ENCODE peak calls at places on chromosomes 16 and 17, in nine cellular contexts. T is heart right ventricle, U is progenitor cell of endocrine pancreas, Q is HFF-Myc, E is HL-60, K is cardiac muscle cell, A is fibroblast of the aortic adventitia, D is stomach, C is neural progenitor cell. N is an unnamed sample.

GRCh38 chr16:69469807-69470561 is 45.6 kb downstream of the CYB5B start:
- DNase-seq in T (no peak), U (no peak), Q (no peak), E (peak; percentile 42), K (no peak), A (no peak), D (no peak), C (no peak), N (no peak)

GRCh38 chr17:4968166-4968915 is 724 bp upstream of the SPAG7 start:
- DNase-seq in T (no peak), U (peak; percentile 28), Q (no peak), E (no peak), K (peak; percentile 38), A (peak; percentile 40), D (no peak), C (peak; percentile 90), N (no peak)

GRCh38 chr16:9932919-9933653 is 249.1 kb downstream of the GRIN2A start:
- DNase-seq in T (no peak), U (no peak), Q (no peak), E (no peak), K (no peak), A (no peak), D (no peak), C (no peak), N (no peak)

GRCh38 chr16:16865374-16865773 is 486.4 kb downstream of the NPIPA7 start:
- DNase-seq in T (peak; percentile 5), U (no peak), Q (no peak), E (no peak), K (no peak), A (no peak), D (no peak), C (no peak), N (no peak)

GRCh38 chr17:7394452-7395191 is at the start of gene PLSCR3:
- DNase-seq in T (peak; percentile 89), U (peak; percentile 72), Q (peak; percentile 27), E (peak; percentile 58), K (peak; percentile 93), A (peak; percentile 81), D (peak; percentile 88), C (peak; percentile 94), N (peak; percentile 45)

GRCh38 chr16:70577256-70577698 is 53.7 kb downstream of the SF3B3 start:
- DNase-seq in T (no peak), U (no peak), Q (no peak), E (no peak), K (no peak), A (peak; percentile 43), D (no peak), C (no peak), N (no peak)

GRCh38 chr16:49181812-49182211 is 99.8 kb downstream of the CBLN1 start:
- DNase-seq in T (no peak), U (no peak), Q (no peak), E (no peak), K (no peak), A (no peak), D (no peak), C (peak; percentile 18), N (no peak)

GRCh38 chr16:56266981-56267607 is 75.8 kb downstream of the GNAO1 start:
- DNase-seq in T (no peak), U (no peak), Q (no peak), E (no peak), K (no peak), A (no peak), D (no peak), C (no peak), N (no peak)

GRCh38 chr16:66435896-66436295 is 8.8 kb downstream of the BEAN1 start:
- DNase-seq in T (no peak), U (no peak), Q (no peak), E (no peak), K (no peak), A (no peak), D (no peak), C (no peak), N (no peak)

GRCh38 chr16:66432429-66432828 is 5.3 kb downstream of the BEAN1 start:
- DNase-seq in T (no peak), U (no peak), Q (no peak), E (no peak), K (no peak), A (no peak), D (no peak), C (no peak), N (no peak)

GRCh38 chr16:66431760-66432159 is 4.7 kb downstream of the BEAN1 start:
- DNase-seq in T (no peak), U (no peak), Q (no peak), E (no peak), K (no peak), A (no peak), D (no peak), C (no peak), N (no peak)

GRCh38 chr16:66437391-66437945 is 10.4 kb downstream of the BEAN1 start:
- DNase-seq in T (no peak), U (no peak), Q (no peak), E (no peak), K (no peak), A (no peak), D (no peak), C (no peak), N (no peak)

DNA sequence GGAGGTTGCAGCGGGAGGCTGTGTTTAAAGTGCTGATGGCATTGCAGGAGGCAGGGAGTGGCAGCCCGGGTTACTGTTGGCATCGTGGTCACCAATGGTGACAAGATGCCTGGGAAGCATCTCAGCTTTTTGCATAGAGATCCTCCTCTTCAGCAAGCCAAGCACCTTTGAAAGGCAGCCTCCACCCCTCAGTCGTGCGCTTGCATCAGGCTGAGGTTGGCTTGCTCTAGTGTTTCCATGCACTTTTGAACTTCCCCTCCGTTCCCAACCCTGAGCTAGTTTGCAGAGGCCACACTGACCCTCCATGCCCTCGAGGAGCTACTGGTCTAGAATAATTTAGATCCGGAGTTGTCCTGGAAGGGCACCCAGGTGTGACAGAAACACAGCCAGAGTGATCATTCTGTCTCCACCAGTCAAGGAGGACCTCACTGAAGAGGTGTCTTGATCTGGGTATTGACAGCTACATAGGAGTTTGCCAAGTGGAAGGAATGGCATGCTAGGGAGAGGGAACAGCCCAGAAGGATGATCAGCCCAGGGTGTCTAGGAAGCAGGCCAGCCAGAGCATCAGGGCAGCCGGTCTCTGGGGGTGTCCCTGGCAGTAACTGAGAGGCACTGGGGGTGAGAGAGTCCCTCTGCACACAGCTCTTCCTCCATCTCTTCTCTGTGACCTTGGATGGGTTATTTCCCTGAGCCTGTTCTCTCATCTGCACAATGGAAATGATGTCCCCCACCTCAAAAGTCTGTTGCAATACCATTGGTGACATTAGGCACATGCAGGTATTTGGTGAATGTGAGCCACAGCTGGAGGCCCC is 7.7 kb downstream of the BEAN1 start:
- DNase-seq in T (no peak), U (no peak), Q (no peak), E (peak; percentile 56), K (no peak), A (no peak), D (no peak), C (no peak), N (no peak)
- TF ChIP-seq CTCF in T (no peak), U (no peak), Q (no peak), E (no peak), K (no peak), A (no peak), D (no peak), C (no peak), N (no peak)

DNA sequence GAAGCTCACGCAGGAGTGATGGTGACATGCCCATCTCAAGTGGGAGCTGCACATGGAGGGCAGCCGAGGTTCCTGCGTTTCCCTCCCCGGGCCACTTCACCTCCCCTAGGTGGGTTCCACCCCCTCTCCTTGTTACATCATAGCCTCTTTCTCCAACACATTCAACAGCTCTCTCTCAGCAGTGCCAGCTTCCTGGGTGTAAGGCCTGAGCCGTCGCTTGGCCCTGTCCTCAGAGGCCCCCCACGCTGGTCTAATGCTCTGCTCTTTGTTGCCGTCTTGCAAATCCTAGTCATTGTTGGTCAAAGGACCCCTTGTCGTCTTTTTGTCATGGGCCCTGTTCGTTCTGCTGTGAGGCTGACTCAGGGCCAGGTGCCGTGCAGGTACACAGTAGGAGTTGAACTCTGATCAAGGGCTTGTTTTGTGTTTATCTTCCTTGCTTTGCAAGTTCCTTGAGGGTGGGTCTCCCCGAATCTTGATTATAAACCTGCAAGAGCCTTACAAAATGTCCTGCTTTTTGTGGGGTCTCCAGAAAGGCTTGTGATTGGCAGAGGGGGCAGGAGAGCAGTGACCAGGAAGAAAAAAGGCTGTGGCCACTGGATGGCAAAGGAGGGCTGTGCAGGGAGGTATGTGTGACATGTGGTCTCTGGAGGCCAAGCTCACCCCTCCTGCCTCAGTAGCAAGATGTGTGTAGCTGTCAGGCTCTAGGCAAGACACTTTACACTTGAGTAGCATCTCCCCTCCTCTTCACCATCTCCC is 136.6 kb downstream of the CCDC182 start:
- DNase-seq in T (no peak), U (no peak), Q (no peak), E (no peak), K (no peak), A (no peak), D (no peak), C (peak; percentile 47), N (no peak)
- TF ChIP-seq CTCF in T (no peak), U (no peak), Q (no peak), E (no peak), K (no peak), A (no peak), D (no peak), C (no peak), N (no peak)

DNA sequence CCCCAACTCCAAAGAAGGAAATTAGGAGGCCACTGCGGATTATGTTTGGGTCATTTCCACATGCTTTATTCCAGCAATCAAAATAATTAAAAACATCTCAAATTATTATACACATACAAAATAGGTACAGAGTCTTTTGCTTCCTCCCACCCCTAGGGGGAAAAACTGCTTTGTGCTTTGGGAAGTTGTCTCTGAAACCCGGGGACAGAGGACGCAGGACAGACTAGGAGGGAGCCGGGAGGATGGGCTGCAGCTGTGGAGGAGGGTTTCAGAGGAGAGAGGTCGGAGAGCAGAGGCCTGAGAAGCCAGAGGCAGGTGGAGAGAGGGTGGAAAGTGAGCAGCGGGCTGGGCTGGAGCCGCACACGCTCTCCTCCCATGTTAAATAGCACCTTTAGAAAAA is 17.4 kb downstream of the COL1A1 start:
- DNase-seq in T (no peak), U (no peak), Q (no peak), E (peak; percentile 38), K (peak; percentile 48), A (peak; percentile 45), D (no peak), C (peak; percentile 59), N (no peak)
- TF ChIP-seq CTCF in T (no peak), U (no peak), Q (peak; percentile 34), E (no peak), K (peak; percentile 30), A (peak; percentile 38), D (no peak), C (peak; percentile 28), N (peak; percentile 42)

GRCh38 chr16:75062944-75063444 is 53.6 kb downstream of the LDHD start:
- DNase-seq in T (no peak), U (no peak), Q (no peak), E (no peak), K (no peak), A (no peak), D (no peak), C (no peak), N (no peak)

GRCh38 chr16:75064403-75065148 is 52.0 kb downstream of the LDHD start:
- DNase-seq in T (no peak), U (no peak), Q (no peak), E (peak; percentile 91), K (no peak), A (no peak), D (peak; percentile 76), C (no peak), N (no peak)

GRCh38 chr16:75065149-75065807 is 51.3 kb downstream of the LDHD start:
- DNase-seq in T (no peak), U (no peak), Q (no peak), E (peak; percentile 76), K (no peak), A (no peak), D (no peak), C (no peak), N (no peak)

GRCh38 chr16:75062135-75062943 is 54.2 kb downstream of the LDHD start:
- DNase-seq in T (peak; percentile 61), U (no peak), Q (no peak), E (no peak), K (peak; percentile 61), A (peak; percentile 49), D (peak; percentile 96), C (no peak), N (no peak)

DNA sequence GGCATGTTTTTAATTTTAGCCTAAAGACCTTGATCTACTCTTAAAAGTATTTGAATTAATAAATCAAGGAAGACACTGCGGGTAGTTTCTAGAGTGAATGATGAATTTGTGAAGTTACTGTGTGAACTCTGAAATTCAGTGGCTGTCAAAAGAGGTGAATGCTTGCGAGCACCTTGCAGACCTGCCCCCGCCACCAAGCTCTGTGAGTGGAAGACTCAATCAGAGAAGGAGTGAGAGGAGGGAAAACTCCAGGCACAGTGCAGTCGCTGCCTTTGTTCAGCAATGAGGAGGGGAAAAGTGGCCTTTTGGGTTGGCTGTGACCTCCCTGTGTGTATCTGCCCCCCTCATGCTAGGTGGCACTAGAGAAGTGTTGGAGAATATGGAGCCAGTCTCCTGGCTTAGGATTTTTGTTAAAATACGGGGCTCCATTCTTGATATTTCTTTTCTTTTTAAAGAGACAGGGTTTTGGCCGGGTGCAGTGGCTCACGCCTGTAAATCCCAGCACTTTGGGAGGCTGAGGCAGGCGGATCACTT is 53.0 kb downstream of the LDHD start:
- DNase-seq in T (no peak), U (no peak), Q (no peak), E (no peak), K (no peak), A (no peak), D (no peak), C (no peak), N (no peak)
- TF ChIP-seq CTCF in T (no peak), U (no peak), Q (no peak), E (no peak), K (no peak), A (no peak), D (no peak), C (no peak), N (no peak)

N was measured in BJ.